ENCODE peak calls at places on chromosomes 11 and 22, in four cellular contexts. U, R, O and J are unnamed samples.

GRCh38 chr22:37177755-37178154 is 10.3 kb downstream of the C1QTNF6 start:
- DNase-seq in R (no peak), U (no peak), O (no peak), J (no peak)

GRCh38 chr11:112352907-112353306 is 92.2 kb upstream of the PLET1 start:
- DNase-seq in R (no peak), O (no peak), U (no peak), J (no peak)

GRCh38 chr11:75714211-75714610 is 3.4 kb upstream of the MOGAT2 start:
- DNase-seq in O (no peak), R (no peak), U (peak), J (no peak)

GRCh38 chr11:12509371-12509770 is 132.0 kb downstream of the PARVA start:
- DNase-seq in O (no peak), U (no peak), R (no peak), J (no peak)

GRCh38 chr11:14541180-14541579 is 21.0 kb upstream of the PSMA1 start:
- DNase-seq in U (no peak), O (no peak), R (peak), J (no peak)

GRCh38 chr11:127308291-127308690 is 307.7 kb upstream of the KIRREL3 start:
- DNase-seq in U (no peak), R (no peak), O (no peak), J (no peak)

GRCh38 chr22:32623943-32624342 is 149.3 kb downstream of the FBXO7 start:
- DNase-seq in O (no peak), U (no peak), R (peak), J (no peak)

GRCh38 chr11:126048198-126048597 is 14.5 kb downstream of the CDON start:
- DNase-seq in R (no peak), O (no peak), U (no peak), J (no peak)

GRCh38 chr11:6612816-6613136 is 760 bp upstream of the TAF10 start:
- DNase-seq in O (peak), R (peak), U (peak), J (no peak)

GRCh38 chr11:112734207-112734606 is 227.0 kb upstream of the NCAM1 start:
- DNase-seq in R (no peak), O (peak), U (peak), J (no peak)

GRCh38 chr11:68264741-68265540 is 6.8 kb downstream of the C11orf24 start:
- DNase-seq in O (no peak), R (no peak), U (no peak), J (no peak)

GRCh38 chr11:73869234-73869949 is 7.3 kb downstream of the COA4 start:
- DNase-seq in U (no peak), O (no peak), R (no peak), J (no peak)

GRCh38 chr11:24617856-24618255 is 121.0 kb downstream of the LUZP2 start:
- DNase-seq in R (no peak), O (no peak), U (no peak), J (no peak)

GRCh38 chr22:41289681-41290080 is 3.7 kb upstream of the RANGAP1 start:
- DNase-seq in R (no peak), O (no peak), U (no peak), J (no peak)

GRCh38 chr11:85809881-85810280 is 1.1 kb downstream of the SYTL2 start:
- DNase-seq in R (peak), U (peak), O (peak), J (no peak)

GRCh38 chr11:94938399-94939055 is 34.8 kb downstream of the CWC15 start:
- DNase-seq in R (no peak), O (no peak), U (no peak), J (no peak)

GRCh38 chr11:64246874-64247728 is at the start of gene PPP1R14B:
- DNase-seq in O (peak), R (peak), U (peak), J (no peak)

GRCh38 chr11:56214537-56214936 is 19.5 kb downstream of the OR5T2 start:
- DNase-seq in U (no peak), O (no peak), R (no peak), J (no peak)

GRCh38 chr11:5815534-5815933 is 6.8 kb downstream of the OR52N2 start:
- DNase-seq in O (no peak), U (no peak), R (no peak), J (no peak)

GRCh38 chr11:114354076-114354475 is 46.2 kb downstream of the C11orf71 start:
- DNase-seq in O (no peak), R (no peak), U (peak), J (no peak)

GRCh38 chr11:19472679-19473078 is 231.9 kb upstream of the E2F8 start:
- DNase-seq in U (no peak), O (no peak), R (no peak), J (peak)

GRCh38 chr11:70387564-70387963 is 10.8 kb upstream of the CTTN start:
- DNase-seq in R (no peak), U (no peak), O (no peak), J (no peak)

GRCh38 chr11:87180743-87181142 is 143.0 kb downstream of the TMEM135 start:
- DNase-seq in U (no peak), R (no peak), O (no peak), J (no peak)

GRCh38 chr11:45543808-45544422 is 121.5 kb downstream of the CHST1 start:
- DNase-seq in U (peak), O (peak), R (no peak), J (no peak)

GRCh38 chr22:12601870-12602779 is 2925.9 kb upstream of the OR11H1 start:
- DNase-seq in O (no peak), U (peak), R (peak), J (no peak)

GRCh38 chr11:129106788-129107187 is 85.3 kb downstream of the ARHGAP32 start:
- DNase-seq in U (no peak), O (no peak), R (no peak), J (no peak)

GRCh38 chr11:129102756-129103155 is 89.4 kb downstream of the ARHGAP32 start:
- DNase-seq in U (no peak), R (no peak), O (no peak), J (no peak)

DNA sequence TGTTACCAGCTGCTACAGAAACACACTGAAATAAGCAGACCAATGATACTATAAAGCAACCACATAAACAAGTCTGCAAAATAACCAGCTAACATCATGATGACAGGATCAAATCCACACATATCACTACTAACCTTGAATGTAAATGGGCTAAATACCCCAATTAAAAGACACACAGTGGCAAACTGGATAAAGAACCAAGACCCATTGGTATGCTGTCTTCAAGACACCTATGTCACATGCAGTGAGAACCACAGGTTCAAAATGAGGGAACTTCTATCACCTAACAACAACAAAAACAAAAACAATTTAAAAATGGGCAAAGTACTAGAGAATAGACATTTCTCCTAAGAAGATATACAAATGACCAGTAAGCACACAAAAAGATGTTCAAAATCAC is 89.9 kb downstream of the ARHGAP32 start:
- DNase-seq in O (no peak), R (no peak), U (no peak), J (no peak)
- TF ChIP-seq CREM in O (no peak), R (no peak), U (no peak), J (no peak)

GRCh38 chr11:131998020-131998419 is 627.6 kb downstream of the NTM start:
- DNase-seq in O (no peak), U (no peak), R (no peak), J (no peak)
- TF ChIP-seq CREM in O (no peak), U (no peak), R (no peak), J (no peak)

DNA sequence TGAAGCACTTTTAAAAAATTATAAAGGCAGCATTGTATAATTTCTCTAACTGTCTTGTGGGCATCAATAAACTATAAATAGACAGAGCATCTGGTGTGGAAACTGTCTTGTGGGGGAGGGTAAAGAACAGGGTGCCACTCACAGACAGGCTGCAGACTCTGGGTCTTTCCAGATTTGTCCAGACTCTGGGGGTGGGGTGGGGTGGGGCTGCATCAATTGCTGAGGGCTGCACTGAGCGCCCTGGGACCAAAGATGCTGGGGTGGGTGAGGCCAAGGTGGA is 333.4 kb downstream of the BUD13 start:
- DNase-seq in R (no peak), O (no peak), U (no peak), J (no peak)
- TF ChIP-seq CREM in R (no peak), O (no peak), U (no peak), J (no peak)

DNA sequence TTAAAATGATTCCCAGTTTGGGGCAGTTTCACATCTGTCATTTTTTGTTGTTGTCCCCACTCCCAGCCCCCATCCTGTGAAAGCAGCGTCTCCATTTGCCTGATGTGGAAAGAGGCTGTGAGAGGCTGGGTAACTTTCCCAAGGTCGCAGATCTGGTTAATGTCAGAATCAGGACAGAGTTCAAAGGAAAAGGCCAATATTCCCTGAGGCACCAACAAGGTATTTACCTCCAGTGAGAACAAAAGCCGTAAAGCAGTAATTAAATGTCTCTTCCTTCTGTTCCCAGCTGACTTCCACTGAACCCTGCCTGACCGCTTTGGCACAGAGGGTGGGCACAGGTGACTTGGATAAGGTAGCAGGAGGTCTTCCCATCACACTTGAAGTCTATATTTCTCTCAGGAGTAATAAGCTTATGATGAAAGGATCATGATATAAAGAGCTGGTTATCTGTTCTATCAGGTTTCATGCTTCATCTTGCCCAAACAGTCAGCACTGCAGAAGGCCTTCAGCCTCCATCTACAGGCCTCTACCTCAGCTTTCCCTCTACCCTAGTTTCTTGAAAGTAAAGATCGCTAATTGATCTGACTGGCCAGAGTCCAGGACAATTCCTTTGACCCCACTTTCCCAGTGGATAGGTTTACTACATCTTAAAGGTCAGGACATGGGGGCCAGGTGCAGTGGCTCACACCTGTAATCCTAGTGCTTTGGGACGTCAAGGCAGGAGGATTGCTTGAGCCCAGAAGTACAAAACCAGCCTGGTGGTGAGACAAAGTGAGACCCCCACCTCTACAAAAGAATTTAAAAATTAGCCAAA is 9.4 kb downstream of the C11orf91 start:
- DNase-seq in O (no peak), R (peak), U (no peak), J (no peak)
- TF ChIP-seq CREM in O (no peak), R (no peak), U (no peak), J (no peak)

DNA sequence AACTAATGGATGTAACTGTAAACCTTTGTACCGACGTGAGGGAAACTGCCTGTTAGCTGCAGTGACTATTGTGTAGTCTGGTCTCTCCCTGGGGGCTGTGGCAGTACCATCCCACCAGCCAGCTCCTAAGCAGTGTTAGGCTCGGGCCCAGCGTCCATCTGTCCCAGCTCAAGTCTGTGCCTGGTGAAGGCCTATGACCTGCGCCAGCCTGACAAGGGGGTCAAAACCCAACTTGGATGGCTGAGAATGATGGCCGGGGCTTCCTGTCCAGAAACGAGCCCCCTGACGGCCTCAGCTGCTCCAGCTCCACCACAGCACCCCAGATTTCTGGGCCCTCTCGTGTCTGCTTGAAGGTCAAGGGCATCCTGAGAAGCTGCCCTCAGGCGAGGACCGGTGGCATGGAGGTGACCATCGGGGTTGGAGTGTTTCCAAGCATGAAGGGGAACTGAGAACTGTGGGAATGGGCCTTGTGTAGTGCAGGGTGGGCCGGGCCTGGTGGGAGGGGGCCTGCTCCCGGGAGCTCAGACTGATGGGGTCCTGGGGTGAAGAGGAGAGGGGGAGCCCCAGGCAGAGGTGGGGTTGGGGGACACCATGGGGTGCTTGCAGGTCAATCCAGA is 14.3 kb upstream of the SPI1 start:
- DNase-seq in O (no peak), U (no peak), R (no peak), J (no peak)
- TF ChIP-seq CREM in O (no peak), U (no peak), R (no peak), J (no peak)

GRCh38 chr11:57484141-57484710 is 23.9 kb downstream of the RTN4RL2 start:
- DNase-seq in U (no peak), O (no peak), R (no peak), J (no peak)

GRCh38 chr11:57482782-57483569 is 22.6 kb downstream of the RTN4RL2 start:
- DNase-seq in O (peak), R (no peak), U (no peak), J (no peak)

GRCh38 chr11:57481915-57482781 is 21.8 kb downstream of the RTN4RL2 start:
- DNase-seq in O (no peak), U (no peak), R (no peak), J (no peak)

GRCh38 chr11:57485217-57486007 is 25.1 kb downstream of the RTN4RL2 start:
- DNase-seq in U (no peak), R (no peak), O (no peak), J (no peak)

GRCh38 chr11:57483570-57483934 is 23.2 kb downstream of the RTN4RL2 start:
- DNase-seq in R (no peak), O (no peak), U (no peak), J (no peak)
- TF ChIP-seq CREM in R (no peak), O (no peak), U (no peak), J (no peak)

GRCh38 chr11:10376061-10376460 is 71.2 kb downstream of the ADM start:
- DNase-seq in U (no peak), O (no peak), R (no peak), J (no peak)

GRCh38 chr11:10375280-10376048 is 70.6 kb downstream of the ADM start:
- DNase-seq in O (no peak), U (no peak), R (no peak), J (no peak)

GRCh38 chr11:10379022-10379421 is 74.1 kb downstream of the ADM start:
- DNase-seq in R (no peak), O (peak), U (peak), J (no peak)

GRCh38 chr11:10378362-10378761 is 73.5 kb downstream of the ADM start:
- DNase-seq in O (no peak), U (no peak), R (no peak), J (no peak)

GRCh38 chr11:10377182-10377581 is 72.3 kb downstream of the ADM start:
- DNase-seq in O (no peak), U (no peak), R (no peak), J (no peak)
- TF ChIP-seq CREM in O (no peak), U (no peak), R (no peak), J (no peak)

DNA sequence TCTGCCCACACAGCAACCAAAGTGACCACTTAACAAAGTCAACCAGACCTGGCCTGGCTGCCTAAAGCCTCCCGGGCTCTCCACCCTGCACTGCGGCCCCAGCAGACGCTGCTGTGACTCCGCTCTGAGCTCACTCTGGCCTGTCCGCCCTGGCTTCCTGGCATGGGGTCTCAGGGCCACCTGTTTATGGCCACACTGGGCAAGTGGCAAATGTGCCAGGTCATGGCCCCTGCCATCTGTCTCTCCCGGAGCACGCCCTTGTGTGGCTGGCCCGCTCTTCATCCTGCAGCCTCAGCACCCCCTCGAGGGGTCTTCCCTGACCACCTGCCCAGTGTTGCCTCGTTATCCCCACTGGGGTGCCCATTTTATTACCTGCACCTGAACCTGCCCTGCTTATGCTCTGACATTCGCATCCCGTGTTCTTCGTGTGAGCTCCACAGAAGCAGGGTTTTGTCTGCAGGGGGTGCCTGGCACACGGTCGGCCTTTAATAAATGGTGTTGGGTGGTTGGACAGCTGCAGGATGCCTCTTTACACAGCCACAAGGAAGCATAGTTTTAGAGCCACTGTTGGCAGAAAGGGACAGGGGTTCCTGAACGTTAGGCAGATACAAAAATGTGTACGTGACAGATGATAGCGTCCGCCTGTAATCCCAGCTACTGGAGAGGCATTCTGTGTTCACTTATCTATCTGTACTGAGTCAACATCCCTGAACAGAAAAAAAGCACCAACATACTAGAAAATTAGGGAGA is 785.6 kb downstream of the TBC1D22A start:
- DNase-seq in R (no peak), O (no peak), U (no peak), J (no peak)
- TF ChIP-seq CREM in R (no peak), O (no peak), U (no peak), J (no peak)

GRCh38 chr11:89437317-89437716 is 53.9 kb downstream of the NOX4 start:
- DNase-seq in U (no peak), O (no peak), R (no peak), J (no peak)

GRCh38 chr11:89441606-89442005 is 49.6 kb downstream of the NOX4 start:
- DNase-seq in U (no peak), R (no peak), O (no peak), J (no peak)

GRCh38 chr11:89433278-89433677 is 57.9 kb downstream of the NOX4 start:
- DNase-seq in R (no peak), U (no peak), O (no peak), J (no peak)

GRCh38 chr11:89436071-89436470 is 55.1 kb downstream of the NOX4 start:
- DNase-seq in R (no peak), U (no peak), O (no peak), J (no peak)
- TF ChIP-seq CREM in R (no peak), U (no peak), O (no peak), J (no peak)

DNA sequence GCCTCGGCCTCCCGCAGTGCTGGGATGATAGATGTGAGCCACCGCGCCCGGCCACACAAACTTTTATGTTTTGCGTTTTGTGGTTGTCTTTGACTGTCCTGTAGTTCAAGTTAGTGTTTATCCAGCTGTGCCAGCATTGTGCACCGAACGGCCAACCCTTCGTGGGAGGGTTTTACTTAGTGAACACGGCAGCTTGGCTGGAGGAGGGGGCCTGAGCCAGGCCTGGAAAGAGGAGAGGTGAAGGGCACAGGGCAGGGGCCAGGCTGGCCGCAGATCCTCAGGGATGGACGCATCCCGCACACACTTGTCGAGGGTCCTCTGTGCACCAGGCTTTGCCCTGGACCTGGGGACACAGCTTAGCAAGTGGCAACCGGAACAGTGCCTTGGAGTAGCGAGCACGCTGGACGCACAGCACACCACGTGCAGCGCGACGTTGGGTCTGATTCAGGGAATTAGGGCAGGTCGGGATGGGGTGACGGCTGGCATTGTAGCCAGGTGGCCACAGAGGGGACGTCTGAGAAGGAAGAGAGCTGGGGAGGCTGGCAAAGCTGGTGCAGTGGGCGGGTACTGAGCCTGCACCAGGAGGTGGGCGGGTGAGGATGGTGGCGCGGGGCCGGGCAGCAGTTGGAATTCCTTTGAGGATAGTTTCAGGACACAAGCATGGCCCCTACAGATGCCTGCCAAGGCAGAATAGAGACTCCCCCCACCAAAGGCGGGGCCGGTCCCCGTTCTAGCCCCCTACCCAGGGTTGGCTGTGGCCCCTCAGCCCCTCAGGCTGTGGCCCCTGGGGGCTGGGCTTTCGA is 13.4 kb downstream of the EPS8L2 start:
- DNase-seq in U (no peak), O (no peak), R (no peak), J (no peak)
- TF ChIP-seq CREM in U (no peak), O (no peak), R (no peak), J (no peak)